ENCODE peak calls at places on chromosome 4, in ten cellular contexts. K is heart left ventricle, A is psoas muscle, L is H7, H is Peyer's patch, Y is A549, B is heart right ventricle, S is fibroblast of lung, C is AG10803, M is MG63. G is an unnamed sample.
A peak's percentile ranks its signal among the peaks of the same experiment; 100 is the strongest.

GRCh38 chr4:44806076-44806475 is 79.7 kb upstream of the GNPDA2 start:
- DNase-seq in A (no peak), B (no peak), M (no peak), Y (no peak), S (no peak), H (no peak), K (no peak), L (no peak), C (no peak), G (no peak)

GRCh38 chr4:122827899-122828601 is 1.4 kb downstream of the FGF2 start:
- DNase-seq in K (no peak), S (peak; percentile 74), B (no peak), L (peak; percentile 85), M (peak; percentile 31), A (no peak), Y (peak; percentile 55), C (peak; percentile 58), H (peak; percentile 61), G (no peak)

GRCh38 chr4:110198472-110199419 is at the start of gene ELOVL6:
- DNase-seq in A (peak; percentile 82), H (peak; percentile 76), Y (peak; percentile 35), C (peak; percentile 67), K (peak; percentile 48), L (peak; percentile 84), B (peak; percentile 42), M (peak; percentile 68), S (peak; percentile 88), G (peak; percentile 33)

GRCh38 chr4:91058345-91058744 is 931.2 kb downstream of the CCSER1 start:
- DNase-seq in A (no peak), H (no peak), S (peak; percentile 56), K (no peak), Y (no peak), M (no peak), L (no peak), B (no peak), C (no peak), G (no peak)

GRCh38 chr4:140309124-140309870 is 64.1 kb upstream of the SCOC start:
- DNase-seq in Y (no peak), L (no peak), H (no peak), C (peak; percentile 68), A (no peak), M (peak; percentile 22), K (peak; percentile 42), B (no peak), S (peak; percentile 37), G (no peak)

GRCh38 chr4:82721819-82722423 is 76.7 kb downstream of the SCD5 start:
- DNase-seq in H (peak; percentile 51), B (no peak), C (peak; percentile 35), L (no peak), S (peak; percentile 30), K (peak; percentile 35), M (no peak), A (no peak), Y (no peak), G (no peak)

GRCh38 chr4:80302616-80303223 is 32.8 kb upstream of the CFAP299 start:
- DNase-seq in L (no peak), H (no peak), S (no peak), Y (no peak), C (no peak), K (no peak), A (no peak), M (no peak), B (no peak), G (no peak)

GRCh38 chr4:39706334-39706733 is 8.4 kb downstream of the UBE2K start:
- DNase-seq in C (peak; percentile 89), M (peak; percentile 77), L (no peak), S (peak; percentile 81), A (peak; percentile 73), Y (no peak), H (peak; percentile 56), B (peak; percentile 54), K (peak; percentile 74), G (peak; percentile 47)

DNA sequence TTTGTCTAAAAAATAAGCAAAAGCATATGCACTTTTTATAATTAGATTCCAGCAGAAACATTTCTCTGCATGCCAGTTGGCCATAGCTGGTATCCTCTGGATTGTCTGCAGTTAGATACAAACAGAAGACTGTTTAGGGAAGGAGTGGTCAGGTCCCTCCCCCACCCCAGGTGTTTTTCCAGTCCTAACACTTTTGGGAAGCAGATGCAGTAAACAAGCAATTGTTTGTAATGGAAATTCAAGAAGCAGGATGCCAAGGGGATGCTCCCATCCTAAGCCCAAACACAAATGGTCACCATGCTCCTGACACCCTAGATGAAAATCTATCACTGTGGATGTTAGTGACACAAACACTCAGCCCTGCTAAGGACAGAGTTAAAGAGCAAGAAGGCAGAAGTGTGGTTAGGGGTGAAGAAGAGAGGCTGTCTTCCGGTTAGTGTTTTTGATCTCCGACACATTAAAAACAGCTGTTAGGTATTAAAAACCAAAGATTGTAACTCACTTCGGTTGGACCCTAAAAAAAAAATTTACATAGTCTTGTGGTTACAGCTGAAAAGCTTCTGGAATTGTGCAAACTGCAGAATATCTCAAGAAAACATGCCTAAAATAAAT is 7.9 kb downstream of the LEF1 start:
- DNase-seq in S (no peak), A (no peak), K (no peak), H (no peak), M (no peak), C (no peak), B (no peak), L (peak; percentile 43), Y (no peak), G (no peak)
- H3K4me3 ChIP-seq in S (no peak overlapping the region), A (no peak overlapping the region), K (no peak overlapping the region), H (no peak overlapping the region), M (no peak overlapping the region), C (no peak overlapping the region), B (no peak overlapping the region), L (no peak overlapping the region), Y (no peak overlapping the region), G (no peak overlapping the region)

DNA sequence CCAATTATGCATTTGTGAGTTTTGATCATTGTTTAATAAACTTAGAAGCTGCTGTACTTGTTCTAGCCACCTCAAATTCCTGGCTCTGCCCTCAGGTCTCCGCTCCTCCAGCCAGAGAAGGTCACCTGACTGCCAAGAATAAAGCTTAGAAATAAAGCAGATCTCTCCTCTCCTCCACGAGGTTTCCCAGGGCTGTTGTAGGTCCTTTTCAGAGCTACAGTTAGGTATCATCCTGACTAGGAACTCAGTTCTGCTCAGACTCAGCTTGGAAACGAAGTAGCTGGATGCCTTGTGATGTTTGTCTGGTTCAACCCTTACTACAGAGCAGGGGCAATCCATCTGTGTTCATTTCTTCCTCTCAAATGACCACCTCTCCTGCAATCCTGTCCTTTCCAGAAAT is 79.1 kb upstream of the RAPGEF2 start:
- DNase-seq in Y (no peak), B (peak; percentile 14), K (no peak), M (no peak), A (no peak), S (no peak), H (no peak), C (no peak), L (no peak), G (no peak)
- H3K4me3 ChIP-seq in Y (no peak overlapping the region), B (no peak overlapping the region), K (no peak overlapping the region), M (no peak overlapping the region), A (no peak overlapping the region), S (no peak overlapping the region), H (no peak overlapping the region), C (no peak overlapping the region), L (no peak overlapping the region), G (no peak overlapping the region)

DNA sequence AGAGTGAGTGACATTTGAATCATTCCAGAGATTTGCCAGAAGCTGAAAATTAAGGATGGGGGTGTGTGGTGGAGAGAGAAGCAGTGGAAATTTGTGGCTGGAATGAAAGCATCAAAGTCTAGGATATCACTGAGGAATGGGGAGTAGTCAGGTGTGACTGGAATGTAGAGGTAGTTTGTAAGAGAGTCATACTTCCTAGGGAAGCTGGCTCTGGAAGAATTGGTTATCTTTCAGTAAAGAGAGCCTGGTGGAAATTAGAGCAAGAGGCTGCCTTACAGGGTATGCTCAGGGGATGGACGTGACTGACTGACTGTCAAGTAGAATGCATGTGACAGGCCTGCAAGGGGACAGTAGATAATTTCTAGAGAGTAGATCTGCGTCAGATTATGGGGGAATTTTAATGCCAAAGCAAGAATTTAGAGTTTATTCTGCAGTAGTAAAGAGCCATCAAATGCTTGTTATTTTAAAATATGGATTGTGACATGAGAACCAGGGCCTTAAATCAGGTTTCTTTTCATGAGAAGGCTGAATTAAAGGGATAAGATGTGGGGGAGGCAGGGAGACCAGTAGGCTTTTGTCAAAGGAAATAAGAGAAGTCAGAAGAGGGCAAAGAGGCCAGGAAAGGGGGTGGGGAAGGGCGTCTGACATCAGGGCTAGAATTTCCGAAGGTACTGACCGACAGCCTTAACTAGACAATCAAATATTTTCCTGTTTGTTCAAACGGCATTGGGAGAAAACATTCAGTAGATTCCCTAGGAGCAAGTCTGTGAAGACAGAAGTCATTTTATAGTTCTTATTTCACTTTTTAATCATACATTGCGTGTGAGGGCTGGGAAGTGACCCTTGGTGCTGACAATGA is 109.9 kb downstream of the AFF1 start:
- DNase-seq in S (no peak), L (peak; percentile 35), K (no peak), A (no peak), Y (no peak), M (no peak), B (peak; percentile 61), H (no peak), C (no peak), G (no peak)
- H3K4me3 ChIP-seq in S (no peak overlapping the region), L (no peak overlapping the region), K (peak overlapping the region; percentile 32), A (peak overlapping the region; percentile 55), Y (no peak overlapping the region), M (no peak overlapping the region), B (peak overlapping the region; percentile 28), H (no peak overlapping the region), C (peak overlapping the region; percentile 2), G (no peak overlapping the region)

GRCh38 chr4:22713841-22714240 is 21.1 kb downstream of the GBA3 start:
- DNase-seq in C (no peak), B (no peak), A (no peak), H (no peak), M (no peak), S (no peak), Y (no peak), L (no peak), K (no peak), G (no peak)

GRCh38 chr4:22707390-22707789 is 14.7 kb downstream of the GBA3 start:
- DNase-seq in B (no peak), A (no peak), K (no peak), C (no peak), L (no peak), Y (no peak), S (no peak), H (no peak), M (no peak), G (no peak)

GRCh38 chr4:22712105-22712504 is 19.4 kb downstream of the GBA3 start:
- DNase-seq in K (no peak), M (no peak), H (no peak), Y (no peak), C (no peak), A (no peak), L (no peak), S (no peak), B (no peak), G (no peak)

GRCh38 chr4:22708961-22709360 is 16.2 kb downstream of the GBA3 start:
- DNase-seq in H (no peak), K (no peak), S (no peak), B (no peak), A (no peak), Y (no peak), C (no peak), M (no peak), L (no peak), G (no peak)

DNA sequence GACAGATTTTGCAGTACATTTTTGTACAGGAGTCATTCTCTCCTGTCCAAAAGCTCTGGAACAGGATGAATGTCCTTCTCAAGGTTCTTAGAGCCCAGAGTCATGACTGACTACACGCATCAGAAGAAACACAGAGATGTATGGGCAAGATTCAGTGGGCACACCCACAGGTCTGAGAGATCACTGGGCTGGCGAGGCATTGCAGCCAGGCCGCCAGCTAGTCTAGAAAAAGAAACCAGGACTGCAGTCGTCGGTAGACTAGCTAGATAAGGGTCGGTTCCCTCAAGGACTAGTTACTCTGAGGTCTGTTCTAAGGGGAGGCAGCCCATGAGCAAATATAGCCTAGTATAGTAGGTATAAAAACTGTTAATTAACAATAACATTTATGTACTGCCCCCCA is 19.8 kb downstream of the GBA3 start:
- DNase-seq in A (no peak), S (no peak), C (no peak), K (no peak), Y (no peak), B (no peak), M (no peak), H (no peak), L (no peak), G (no peak)
- H3K4me3 ChIP-seq in A (no peak overlapping the region), S (no peak overlapping the region), C (no peak overlapping the region), K (no peak overlapping the region), Y (no peak overlapping the region), B (no peak overlapping the region), M (no peak overlapping the region), H (no peak overlapping the region), L (no peak overlapping the region), G (no peak overlapping the region)

G was measured in AG09309.